ENCODE peak calls at places on chromosome 15, in ten cellular contexts. I is ovary, N is stomach, T is left ventricle myocardium inferior, G is tibial artery, U is astrocyte, E is fibroblast of lung, Z is cardiac muscle cell, W is SK-N-SH, A is RWPE2. O is an unnamed sample.
A peak's percentile ranks its signal among the peaks of the same experiment; 100 is the strongest.

GRCh38 chr15:71687902-71688508 is 122.3 kb upstream of the NR2E3 start:
- DNase-seq in E (peak; percentile 86), G (no peak), T (no peak), W (no peak), Z (no peak), N (no peak), U (peak; percentile 85), I (no peak), A (no peak), O (peak; percentile 43)

GRCh38 chr15:88604972-88605506 is 16.1 kb upstream of the AEN start:
- DNase-seq in U (no peak), N (no peak), W (peak; percentile 70), G (no peak), I (no peak), A (no peak), T (no peak), Z (peak; percentile 23), E (no peak), O (no peak)

GRCh38 chr15:63462053-63462452 is 42.3 kb upstream of the USP3 start:
- DNase-seq in I (no peak), A (no peak), W (no peak), Z (no peak), N (no peak), G (no peak), T (no peak), U (peak; percentile 75), E (peak; percentile 79), O (no peak)

GRCh38 chr15:22810033-22810734 is 23.7 kb downstream of the NIPA1 start:
- DNase-seq in W (no peak), T (no peak), G (no peak), Z (no peak), U (no peak), A (peak; percentile 36), E (no peak), N (no peak), I (no peak), O (no peak)

GRCh38 chr15:66654718-66655375 is 47.2 kb upstream of the SMAD6 start:
- DNase-seq in W (no peak), A (no peak), T (peak; percentile 45), N (peak; percentile 29), E (peak; percentile 16), Z (peak; percentile 49), U (no peak), G (no peak), I (peak; percentile 49), O (no peak)

GRCh38 chr15:64699767-64700388 is 75.5 kb downstream of the RBPMS2 start:
- DNase-seq in I (no peak), U (peak; percentile 36), G (peak; percentile 77), A (no peak), E (peak; percentile 51), Z (peak; percentile 93), T (peak; percentile 42), N (peak; percentile 30), W (peak; percentile 49), O (peak; percentile 37)

GRCh38 chr15:65334586-65335231 is 30.2 kb downstream of the RNU5B-1 start:
- DNase-seq in G (no peak), W (peak; percentile 78), Z (no peak), T (no peak), I (no peak), U (no peak), N (no peak), A (no peak), E (no peak), O (no peak)

GRCh38 chr15:101669744-101670143 is 17.6 kb upstream of the TM2D3 start:
- DNase-seq in G (no peak), N (no peak), I (no peak), E (no peak), Z (no peak), T (no peak), W (no peak), A (no peak), U (no peak), O (peak; percentile 68)

GRCh38 chr15:64697911-64698369 is 77.4 kb downstream of the RBPMS2 start:
- DNase-seq in N (no peak), I (no peak), T (no peak), W (no peak), U (peak; percentile 21), A (no peak), E (peak; percentile 41), Z (no peak), G (no peak), O (peak; percentile 73)

GRCh38 chr15:42106278-42106677 is 11.9 kb upstream of the PLA2G4D start:
- DNase-seq in E (no peak), I (no peak), G (no peak), W (no peak), T (no peak), Z (peak; percentile 18), N (peak; percentile 25), A (no peak), U (no peak), O (no peak)

GRCh38 chr15:101170568-101171350 is 81.1 kb downstream of the CHSY1 start:
- DNase-seq in I (no peak), G (peak; percentile 87), W (no peak), A (peak; percentile 89), U (peak; percentile 84), E (peak; percentile 87), T (no peak), Z (no peak), N (no peak), O (peak; percentile 87)

GRCh38 chr15:92937880-92938279 is 37.8 kb downstream of the CHD2 start:
- DNase-seq in Z (no peak), U (no peak), T (no peak), A (no peak), I (no peak), W (no peak), G (no peak), E (no peak), N (no peak), O (no peak)

GRCh38 chr15:86445750-86446149 is 366.1 kb downstream of the AGBL1 start:
- DNase-seq in N (no peak), E (no peak), Z (no peak), T (no peak), I (no peak), W (no peak), G (no peak), A (no peak), U (no peak), O (no peak)

GRCh38 chr15:70892002-70892911 is at the start of the genes LRRC49 and THAP10:
- DNase-seq in I (peak; percentile 89), N (peak; percentile 82), Z (peak; percentile 90), E (peak; percentile 95), G (peak; percentile 93), W (peak; percentile 88), A (peak; percentile 98), T (peak; percentile 85), U (peak; percentile 93), O (peak; percentile 92)

GRCh38 chr15:42064271-42064670 is 30.1 kb downstream of the PLA2G4D start:
- DNase-seq in E (no peak), Z (no peak), I (peak; percentile 4), U (no peak), G (no peak), A (no peak), N (no peak), W (no peak), T (no peak), O (no peak)

GRCh38 chr15:68608206-68608843 is 29.5 kb downstream of the CORO2B start:
- DNase-seq in Z (peak; percentile 18), T (peak; percentile 94), G (peak; percentile 87), E (peak; percentile 51), N (no peak), I (peak; percentile 94), A (no peak), U (no peak), W (no peak), O (no peak)

GRCh38 chr15:69805248-69805953 is 292.3 kb downstream of the TLE3 start:
- DNase-seq in A (no peak), G (no peak), N (no peak), U (no peak), W (no peak), E (no peak), I (no peak), T (no peak), Z (no peak), O (peak; percentile 57)

GRCh38 chr15:61621146-61621545 is 392.0 kb upstream of the RORA start:
- DNase-seq in N (no peak), Z (peak; percentile 80), E (no peak), U (no peak), G (no peak), A (no peak), I (no peak), W (peak; percentile 61), T (no peak), O (no peak)

GRCh38 chr15:73049564-73050215 is 2.6 kb upstream of the NEO1 start:
- DNase-seq in I (no peak), T (no peak), Z (no peak), E (no peak), G (no peak), W (no peak), A (no peak), U (no peak), N (no peak), O (no peak)

GRCh38 chr15:61556037-61556648 is 327.0 kb upstream of the RORA start:
- DNase-seq in A (no peak), W (no peak), U (peak; percentile 78), G (no peak), E (peak; percentile 81), N (no peak), Z (no peak), T (no peak), I (no peak), O (peak; percentile 27)

GRCh38 chr15:70852501-70853269 is 1.3 kb downstream of the LARP6 start:
- DNase-seq in A (no peak), N (no peak), W (no peak), Z (peak; percentile 59), T (no peak), U (peak; percentile 54), G (no peak), I (no peak), E (peak; percentile 61), O (peak; percentile 88)

GRCh38 chr15:80058851-80059785 is at the start of gene ZFAND6:
- DNase-seq in T (peak; percentile 95), A (peak; percentile 97), E (peak; percentile 89), N (peak; percentile 97), I (peak; percentile 97), Z (peak; percentile 98), G (peak; percentile 97), U (peak; percentile 81), W (peak; percentile 97), O (peak; percentile 84)
- TF ChIP-seq CTCF in T (no peak), A (peak; percentile 32), E (no peak), N (no peak), I (peak; percentile 19), Z (no peak), G (no peak), U (no peak), W (peak; percentile 5), O (no peak)

GRCh38 chr15:40723919-40724318 is 28.9 kb downstream of the RAD51 start:
- DNase-seq in G (no peak), U (no peak), T (no peak), E (no peak), N (no peak), I (no peak), A (no peak), W (no peak), Z (no peak), O (no peak)
- H3K36me3 ChIP-seq in G (no peaks in the 10 kb centered on the region), U (no peaks in the 10 kb centered on the region), T (no peaks in the 10 kb centered on the region), E (no peaks in the 10 kb centered on the region), N (no peaks in the 10 kb centered on the region), I (no peaks in the 10 kb centered on the region), A (peaks cover 68% of the 10 kb centered on the region), W (peaks cover 15% of the 10 kb centered on the region), Z (no peaks in the 10 kb centered on the region), O (no peaks in the 10 kb centered on the region)

GRCh38 chr15:48717458-48717857 is 71.9 kb upstream of the FBN1 start:
- DNase-seq in E (no peak), N (no peak), Z (no peak), U (no peak), G (no peak), I (no peak), W (no peak), A (no peak), T (no peak), O (peak; percentile 26)
- TF ChIP-seq CTCF in E (no peak), N (peak; percentile 16), Z (peak; percentile 24), U (peak; percentile 34), G (no peak), I (no peak), W (peak; percentile 43), A (peak; percentile 57), T (no peak), O (no peak)

GRCh38 chr15:51191072-51191665 is 96.5 kb upstream of the TNFAIP8L3 start:
- DNase-seq in T (no peak), A (no peak), I (no peak), Z (peak; percentile 30), G (no peak), E (no peak), U (no peak), W (no peak), N (no peak), O (no peak)
- H3K36me3 ChIP-seq in T (no peaks in the 10 kb centered on the region), A (no peaks in the 10 kb centered on the region), I (no peaks in the 10 kb centered on the region), Z (no peaks in the 10 kb centered on the region), G (no peaks in the 10 kb centered on the region), E (no peaks in the 10 kb centered on the region), U (no peaks in the 10 kb centered on the region), W (no peaks in the 10 kb centered on the region), N (no peaks in the 10 kb centered on the region), O (no peaks in the 10 kb centered on the region)